ENCODE peak calls at places on chromosomes 3 and 15, in eight cellular contexts. D is endothelial cell of umbilical vein, H is suprapubic skin, N is HepG2, T is GM12878, Z is K562, Y is stomach, E is Panc1. M is an unnamed sample.

GRCh38 chr15:41965441-41966413 is 6.6 kb downstream of the EHD4 start:
- DNase-seq in Z (no peak), N (no peak), Y (peak; percentile 23), H (peak; percentile 38), E (no peak), D (no peak), T (no peak), M (no peak)

GRCh38 chr3:186360779-186361178 is 1.3 kb downstream of the DGKG start:
- DNase-seq in T (no peak), E (no peak), D (no peak), Z (no peak), N (no peak), Y (no peak), H (no peak), M (peak; percentile 88)

GRCh38 chr3:33717616-33717865 is 513 bp downstream of the CLASP2 start:
- DNase-seq in H (no peak), N (no peak), T (no peak), Y (peak; percentile 75), Z (peak; percentile 78), E (no peak), D (no peak), M (no peak)

GRCh38 chr3:13016083-13016725 is 57.0 kb downstream of the IQSEC1 start:
- DNase-seq in D (no peak), Y (peak; percentile 57), Z (no peak), T (peak; percentile 70), E (no peak), H (peak; percentile 82), N (no peak), M (no peak)

GRCh38 chr3:22386107-22386506 is 635.1 kb upstream of the ZNF385D start:
- DNase-seq in Y (no peak), N (no peak), Z (no peak), H (no peak), T (no peak), E (no peak), D (no peak), M (no peak)

GRCh38 chr15:91853501-91853967 is at the start of gene SLCO3A1:
- DNase-seq in H (peak; percentile 89), D (peak; percentile 4), T (no peak), Z (peak; percentile 54), N (no peak), Y (peak; percentile 75), E (no peak), M (peak; percentile 93)

GRCh38 chr15:96585634-96586386 is 255.3 kb downstream of the NR2F2 start:
- DNase-seq in D (peak; percentile 39), Z (no peak), N (no peak), Y (no peak), H (no peak), E (no peak), T (no peak), M (no peak)

GRCh38 chr15:67809441-67809840 is 15.9 kb upstream of the SKOR1 start:
- DNase-seq in N (no peak), H (peak; percentile 38), T (no peak), E (no peak), D (no peak), Z (no peak), Y (no peak), M (no peak)

GRCh38 chr3:178382388-178383061 is 153.7 kb upstream of the KCNMB2 start:
- DNase-seq in T (no peak), D (peak; percentile 95), H (no peak), N (no peak), E (no peak), Y (no peak), Z (no peak), M (no peak)

GRCh38 chr15:40949756-40950207 is 3.5 kb upstream of the CHAC1 start:
- DNase-seq in Y (peak; percentile 76), D (no peak), N (peak; percentile 34), E (no peak), H (no peak), T (no peak), Z (no peak), M (no peak)

GRCh38 chr15:87669846-87670245 is 586.7 kb downstream of the NTRK3 start:
- DNase-seq in N (no peak), Z (no peak), H (no peak), E (no peak), T (no peak), Y (no peak), D (no peak), M (no peak)

GRCh38 chr3:130850044-130850797 is 43.7 kb upstream of the ATP2C1 start:
- DNase-seq in Z (peak; percentile 39), T (peak; percentile 95), D (no peak), N (no peak), E (no peak), H (no peak), Y (no peak), M (no peak)

GRCh38 chr3:16205156-16205870 is 30.8 kb downstream of the GALNT15 start:
- DNase-seq in T (no peak), D (no peak), N (no peak), Y (no peak), H (no peak), E (no peak), Z (no peak), M (no peak)

GRCh38 chr3:157135671-157136396 is 24.1 kb downstream of the CCNL1 start:
- DNase-seq in D (no peak), T (no peak), Z (peak; percentile 38), Y (no peak), H (no peak), N (peak; percentile 64), E (no peak), M (no peak)

GRCh38 chr3:127714151-127714571 is 41.4 kb downstream of the ABTB1 start:
- DNase-seq in Y (no peak), E (no peak), H (no peak), N (no peak), Z (no peak), D (peak; percentile 77), T (no peak), M (no peak)

GRCh38 chr3:188641076-188641475 is 487.1 kb downstream of the LPP start:
- DNase-seq in T (no peak), N (no peak), H (no peak), Z (no peak), E (no peak), Y (no peak), D (no peak), M (no peak)

GRCh38 chr3:159764211-159765024 is 224.2 kb upstream of the IL12A start:
- DNase-seq in N (no peak), T (no peak), D (no peak), E (peak; percentile 45), H (peak; percentile 79), Y (no peak), Z (no peak), M (no peak)

GRCh38 chr3:149534671-149535394 is 60.3 kb downstream of the TM4SF4 start:
- DNase-seq in H (no peak), E (no peak), T (no peak), Z (no peak), N (no peak), Y (no peak), D (no peak), M (no peak)

GRCh38 chr3:128495435-128495970 is 2.5 kb upstream of the GATA2 start:
- DNase-seq in Z (no peak), Y (no peak), N (no peak), D (no peak), H (peak; percentile 52), E (no peak), T (no peak), M (no peak)

GRCh38 chr3:172354931-172355499 is 93.2 kb downstream of the GHSR start:
- DNase-seq in N (no peak), E (no peak), Y (no peak), Z (no peak), D (no peak), H (no peak), T (no peak), M (no peak)

GRCh38 chr15:62187425-62187824 is 22.3 kb upstream of the C2CD4B start:
- DNase-seq in E (no peak), H (no peak), Y (no peak), T (no peak), Z (no peak), N (no peak), D (no peak), M (no peak)

GRCh38 chr3:58434990-58435389 is 1.4 kb upstream of the PDHB start:
- DNase-seq in E (no peak), D (no peak), N (peak; percentile 6), T (no peak), H (no peak), Z (no peak), Y (no peak), M (no peak)
- H3K4me3 ChIP-seq in E (no peak overlapping the region), D (no peak overlapping the region), N (no peak overlapping the region), T (no peak overlapping the region), H (no peak overlapping the region), Z (no peak overlapping the region), Y (no peak overlapping the region), M (no peak overlapping the region)

DNA sequence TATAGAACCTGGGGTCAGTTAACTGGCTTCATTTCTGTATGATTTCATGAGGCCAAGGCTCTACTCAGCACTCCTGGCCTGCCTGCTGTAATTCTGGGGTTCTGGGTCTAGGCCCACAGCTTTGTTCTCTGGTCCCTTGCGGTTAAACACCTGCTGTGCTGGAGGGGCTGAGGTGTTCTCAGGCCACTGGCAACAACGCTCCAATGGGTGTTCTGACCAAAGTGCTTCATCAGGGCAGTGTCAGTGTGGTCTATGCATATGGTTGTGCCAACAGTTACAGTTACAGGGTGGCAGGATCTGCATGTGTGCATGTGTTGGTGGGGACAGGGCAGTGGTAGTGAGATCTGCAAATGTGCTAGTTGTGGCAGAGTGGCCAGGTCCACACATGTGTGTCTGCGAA is 64.1 kb upstream of the GMNC start:
- DNase-seq in H (no peak), E (no peak), Z (no peak), D (no peak), N (no peak), T (no peak), Y (no peak), M (no peak)
- H3K4me1 ChIP-seq in H (no peaks in the 10 kb centered on the region), E (no peaks in the 10 kb centered on the region), Z (no peaks in the 10 kb centered on the region), D (no peaks in the 10 kb centered on the region), N (no peaks in the 10 kb centered on the region), T (no peaks in the 10 kb centered on the region), Y (no peaks in the 10 kb centered on the region), M (no peaks in the 10 kb centered on the region)

DNA sequence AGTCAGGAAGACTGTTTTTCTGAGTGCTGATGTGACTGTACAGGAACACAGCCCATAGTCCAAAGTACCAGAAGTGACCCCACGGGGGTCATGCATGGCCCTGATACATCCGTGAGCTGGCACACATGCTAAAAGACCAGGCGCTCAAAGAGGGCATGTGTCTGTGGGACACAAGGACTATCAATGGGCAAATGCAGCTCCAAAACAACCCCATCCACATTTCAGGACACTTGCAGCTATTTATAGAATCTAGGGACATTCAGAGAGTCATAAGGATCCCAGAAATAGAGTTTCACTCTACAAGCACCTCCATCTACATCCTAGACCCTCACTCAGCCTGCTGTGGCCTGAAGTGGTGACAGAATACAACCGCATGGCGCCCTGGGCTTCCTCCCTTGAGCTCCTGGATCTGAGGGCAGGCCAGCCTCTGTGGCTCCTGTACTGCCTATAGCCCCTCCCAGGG is 17.0 kb downstream of the SLC25A20 start:
- DNase-seq in Z (no peak), N (no peak), D (no peak), T (no peak), E (no peak), Y (no peak), H (no peak), M (no peak)
- TF ChIP-seq POLR2AphosphoS5 in Z (no peak), N (no peak), D (no peak), T (no peak), E (no peak), Y (no peak), H (no peak), M (no peak)

DNA sequence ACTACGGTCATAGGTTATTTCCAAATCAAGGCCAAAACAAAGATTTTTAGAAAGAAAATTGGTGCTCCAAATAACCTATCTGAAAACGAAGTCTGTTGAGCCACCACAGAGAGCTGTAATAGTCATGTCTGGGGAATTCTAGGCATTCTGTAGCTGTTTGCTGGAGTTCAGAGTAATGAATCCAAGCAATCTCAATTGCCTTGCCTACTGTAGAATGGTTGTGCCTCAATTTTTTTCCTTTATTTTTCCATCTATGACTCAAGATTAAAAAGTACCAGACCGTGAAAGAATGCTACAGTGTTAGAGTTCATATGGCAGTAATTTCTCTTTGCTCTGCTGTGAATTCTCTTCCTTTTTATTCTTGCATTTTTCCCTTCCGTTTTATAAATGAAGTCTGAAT is 1007.2 kb upstream of the ALCAM start:
- DNase-seq in Y (no peak), E (no peak), Z (no peak), H (no peak), N (no peak), D (peak; percentile 32), T (no peak), M (no peak)
- H3K4me3 ChIP-seq in Y (no peak overlapping the region), E (no peak overlapping the region), Z (no peak overlapping the region), H (no peak overlapping the region), N (no peak overlapping the region), D (no peak overlapping the region), T (no peak overlapping the region), M (no peak overlapping the region)

M was measured in esophagus muscularis mucosa.